ENCODE peak calls at places on chromosomes 16 and 17, in four cellular contexts. Y is HCT116, K is hepatocyte, R is neural progenitor cell. D is an unnamed sample.

GRCh38 chr17:77490361-77491183 is 349.8 kb downstream of the SEC14L1 start:
- DNase-seq in R (no peak), Y (no peak), K (no peak), D (no peak)

GRCh38 chr17:2279707-2280106 is 23.9 kb downstream of the SMG6 start:
- DNase-seq in Y (no peak), K (peak; percentile 13), R (no peak), D (no peak)

GRCh38 chr17:40176409-40177110 is 710 bp upstream of the RAPGEFL1 start:
- DNase-seq in Y (no peak), R (no peak), K (peak; percentile 78), D (no peak)

GRCh38 chr17:42031584-42031983 is 11.7 kb downstream of the NKIRAS2 start:
- DNase-seq in K (no peak), Y (no peak), R (no peak), D (no peak)

GRCh38 chr17:77100009-77100408 is 40.8 kb upstream of the SEC14L1 start:
- DNase-seq in K (no peak), Y (no peak), R (peak; percentile 37), D (no peak)

GRCh38 chr16:51881731-51882130 is 665.2 kb downstream of the TOX3 start:
- DNase-seq in Y (no peak), R (no peak), K (no peak), D (no peak)

GRCh38 chr17:70332811-70333210 is 163.5 kb downstream of the KCNJ2 start:
- DNase-seq in R (no peak), Y (no peak), K (no peak), D (no peak)

GRCh38 chr16:67150833-67151396 is at the start of gene B3GNT9:
- DNase-seq in Y (no peak), R (peak; percentile 86), K (peak; percentile 91), D (peak; percentile 88)

GRCh38 chr16:58024673-58025350 is 742 bp upstream of the MMP15 start:
- DNase-seq in Y (peak; percentile 56), K (peak; percentile 85), R (peak; percentile 70), D (no peak)

GRCh38 chr16:21663889-21664647 is at the start of gene OTOA:
- DNase-seq in Y (no peak), R (peak; percentile 46), K (peak; percentile 24), D (no peak)

GRCh38 chr17:412211-413015 is 59.8 kb upstream of the RPH3AL start:
- DNase-seq in R (peak; percentile 77), K (peak; percentile 78), Y (peak; percentile 21), D (peak; percentile 78)

GRCh38 chr16:80585764-80586163 is 45.0 kb downstream of the DYNLRB2 start:
- DNase-seq in K (no peak), Y (no peak), R (no peak), D (no peak)

GRCh38 chr16:6249863-6250262 is 1082.8 kb upstream of the RBFOX1 start:
- DNase-seq in Y (no peak), K (no peak), R (no peak), D (no peak)

GRCh38 chr17:40480501-40481003 is 20.9 kb downstream of the TNS4 start:
- DNase-seq in K (peak; percentile 63), R (no peak), Y (no peak), D (no peak)

GRCh38 chr17:721540-721937 is 6.9 kb upstream of the VPS53 start:
- DNase-seq in R (no peak), Y (no peak), K (no peak), D (no peak)

GRCh38 chr17:29138991-29139682 is 41.1 kb downstream of the MYO18A start:
- DNase-seq in R (no peak), K (no peak), Y (no peak), D (no peak)

GRCh38 chr16:68909099-68909733 is 65.9 kb downstream of the TANGO6 start:
- DNase-seq in K (peak; percentile 24), R (no peak), Y (no peak), D (no peak)

GRCh38 chr17:19015428-19015827 is 10.9 kb upstream of the FAM83G start:
- DNase-seq in Y (no peak), R (no peak), K (no peak), D (no peak)

GRCh38 chr17:9676742-9677387 is 31.5 kb downstream of the USP43 start:
- DNase-seq in Y (peak; percentile 91), K (no peak), R (no peak), D (no peak)

GRCh38 chr17:4764612-4765011 is 7.1 kb upstream of the TM4SF5 start:
- DNase-seq in R (no peak), K (no peak), Y (no peak), D (no peak)

GRCh38 chr17:36947922-36948716 is 635 bp upstream of the AATF start:
- DNase-seq in R (no peak), Y (no peak), K (no peak), D (no peak)

GRCh38 chr16:74896389-74897370 is 88.2 kb downstream of the WDR59 start:
- DNase-seq in K (no peak), R (no peak), Y (peak; percentile 27), D (peak; percentile 10)

GRCh38 chr16:24246911-24247607 is 9.1 kb upstream of the CACNG3 start:
- DNase-seq in R (no peak), K (no peak), Y (no peak), D (no peak)

GRCh38 chr17:9907883-9908648 is 3.0 kb upstream of the RCVRN start:
- DNase-seq in R (no peak), Y (no peak), K (no peak), D (no peak)

GRCh38 chr17:29018788-29019474 is 13.1 kb upstream of the SEZ6 start:
- DNase-seq in Y (no peak), K (no peak), R (peak; percentile 42), D (peak; percentile 84)

GRCh38 chr16:27963471-27963965 is 100.0 kb downstream of the GSG1L start:
- DNase-seq in R (no peak), K (no peak), Y (no peak), D (no peak)

GRCh38 chr16:16131659-16132058 is 91.6 kb downstream of the ABCC6 start:
- DNase-seq in Y (no peak), K (no peak), R (no peak), D (no peak)

GRCh38 chr16:13896543-13897182 is 23.3 kb upstream of the ERCC4 start:
- DNase-seq in R (no peak), Y (peak; percentile 36), K (no peak), D (peak; percentile 34)

GRCh38 chr17:17508019-17508535 is 11.9 kb upstream of the RASD1 start:
- DNase-seq in K (no peak), Y (no peak), R (no peak), D (no peak)

GRCh38 chr17:27504188-27504995 is 48.1 kb downstream of the KSR1 start:
- DNase-seq in Y (no peak), K (peak; percentile 65), R (no peak), D (peak; percentile 42)

GRCh38 chr16:30186444-30186781 is 3.0 kb downstream of the CORO1A start:
- DNase-seq in K (no peak), Y (no peak), R (no peak), D (no peak)

GRCh38 chr17:78257810-78258322 is 26.4 kb downstream of the TMEM235 start:
- DNase-seq in Y (no peak), R (no peak), K (peak; percentile 76), D (no peak)

GRCh38 chr17:21218101-21218500 is 4.1 kb upstream of the TMEM11 start:
- DNase-seq in R (peak; percentile 24), K (no peak), Y (no peak), D (peak; percentile 60)
- TF ChIP-seq CTCF in R (no peak), K (no peak), Y (peak; percentile 4), D (peak; percentile 24)

DNA sequence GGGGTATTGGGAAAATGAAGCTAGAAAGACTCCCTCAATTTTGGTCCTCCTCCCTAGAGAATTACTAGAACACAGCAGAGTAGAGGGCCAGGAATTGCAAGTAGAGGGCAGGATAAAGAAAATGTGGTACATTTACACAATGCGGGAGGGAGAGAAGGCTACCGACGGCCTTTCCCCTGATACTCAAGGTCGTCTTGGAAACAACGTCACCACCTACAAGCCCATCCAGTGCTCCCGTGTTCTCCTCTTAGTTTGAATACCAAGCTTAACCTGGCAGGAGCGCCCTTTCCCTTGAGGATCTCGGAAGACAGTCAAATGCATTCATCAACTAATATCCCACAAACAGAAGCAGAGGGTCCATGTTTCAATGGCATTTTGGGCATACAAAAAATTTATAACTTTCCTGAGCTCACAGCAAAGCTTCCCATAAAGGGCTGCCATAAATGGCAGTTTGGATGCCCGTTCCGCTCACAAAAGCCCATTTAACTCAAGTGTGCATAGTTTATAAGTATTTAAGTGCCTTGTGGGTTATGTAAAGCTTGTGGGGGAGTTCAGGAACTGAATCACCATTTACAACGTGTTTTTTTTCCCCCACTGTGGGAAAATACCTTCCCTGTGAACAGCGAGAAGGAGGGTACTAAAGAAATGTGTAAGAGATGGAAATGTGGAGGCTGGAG is 414.6 kb downstream of the SLC39A11 start:
- DNase-seq in R (no peak), K (no peak), Y (no peak), D (no peak)
- H3K4me3 ChIP-seq in R (no peak overlapping the region), K (no peak overlapping the region), Y (no peak overlapping the region), D (no peak overlapping the region)

DNA sequence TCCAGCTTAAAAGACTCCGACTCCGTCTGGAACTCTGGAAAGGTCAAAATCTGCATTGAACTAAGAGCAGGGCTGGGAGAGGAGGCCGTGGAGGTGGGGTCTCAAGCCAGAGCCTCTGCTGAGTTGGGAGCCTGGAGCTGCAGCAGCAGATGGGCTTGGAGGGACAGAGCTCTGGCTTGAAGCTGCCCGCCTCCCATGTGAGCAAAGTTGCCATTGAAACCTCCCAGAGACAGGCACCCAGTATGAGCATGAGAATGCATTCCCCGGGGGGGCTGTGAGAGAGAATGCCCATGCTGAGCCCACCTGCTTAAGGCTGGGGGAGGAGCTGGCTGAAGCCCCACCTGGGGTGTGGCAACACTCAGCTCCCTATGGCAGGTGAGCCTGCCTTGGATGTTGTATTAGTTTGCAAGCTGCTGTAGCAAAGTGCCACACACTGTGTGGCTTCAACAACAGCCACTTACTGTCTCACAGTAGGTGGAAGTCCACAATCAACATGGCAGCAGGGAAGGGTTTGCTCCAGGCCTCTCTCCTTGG is 9.6 kb downstream of the KIF19 start:
- DNase-seq in K (no peak), R (no peak), Y (no peak), D (no peak)
- TF ChIP-seq EZH2 in K (no peak), R (no peak), Y (no peak), D (no peak)

GRCh38 chr16:70788668-70789161 is 12.2 kb downstream of the VAC14 start:
- DNase-seq in K (no peak), Y (no peak), R (no peak), D (no peak)
- TF ChIP-seq CTCF in K (no peak), Y (no peak), R (no peak), D (no peak)

GRCh38 chr16:3283525-3284447 is 495 bp downstream of the ZNF263 start:
- DNase-seq in K (no peak), Y (no peak), R (no peak), D (peak; percentile 22)

GRCh38 chr16:3282103-3282746 is 1.1 kb upstream of the ZNF263 start:
- DNase-seq in Y (no peak), R (peak; percentile 86), K (no peak), D (peak; percentile 81)

GRCh38 chr16:3281222-3281621 is 2.1 kb upstream of the ZNF263 start:
- DNase-seq in R (no peak), K (no peak), Y (no peak), D (no peak)

GRCh38 chr16:3282747-3283524 is at the start of gene ZNF263:
- DNase-seq in Y (peak; percentile 95), K (peak; percentile 98), R (peak; percentile 97), D (peak; percentile 98)

GRCh38 chr16:3285131-3285530 is 1.8 kb downstream of the ZNF263 start:
- DNase-seq in Y (no peak), K (no peak), R (no peak), D (no peak)
- H3K4me3 ChIP-seq in Y (no peak overlapping the region), K (peak overlapping the region; percentile 89), R (peak overlapping the region; percentile 86), D (peak overlapping the region; percentile 71)

GRCh38 chr16:1258906-1259759 is 3.3 kb downstream of the TPSD1 start:
- DNase-seq in R (no peak), Y (no peak), K (no peak), D (no peak)
- TF ChIP-seq EZH2 in R (no peak), Y (no peak), K (no peak), D (no peak)

D was measured in A673.